ENCODE peak calls at places on chromosomes 12 and 14, in ten cellular contexts. One of them, this sample, is unnamed.
A peak's percentile ranks its signal among the peaks of the same experiment; 100 is the strongest.

GRCh38 chr12:115636546-115636945 is 640.9 kb downstream of the MED13L start:
- DNase-seq in AG10803: peak; percentile 42
- DNase-seq in activated gamma-delta T cell treated with Interleukin-2 at 50 U/mL for 16 hours: no peak
- DNase-seq in D721Med: no peak
- DNase-seq in hippocampal formation: no peak
- DNase-seq in left colon: no peak
- DNase-seq in PC-9: no peak
- DNase-seq in DMS153: no peak
- DNase-seq in T-helper 17 cell: no peak
- DNase-seq in activated CD4-positive, alpha-beta T cell treated with anti-CD3 and anti-CD28 coated beads, Interleukin-2, amount 50 U/mL, for 1 hour: no peak
- DNase-seq in this sample: no peak

GRCh38 chr12:93089805-93090569 is 160.9 kb upstream of the EEA1 start:
- DNase-seq in DMS153: no peak
- DNase-seq in activated CD4-positive, alpha-beta T cell treated with anti-CD3 and anti-CD28 coated beads, Interleukin-2, amount 50 U/mL, for 1 hour: no peak
- DNase-seq in hippocampal formation: no peak
- DNase-seq in activated gamma-delta T cell treated with Interleukin-2 at 50 U/mL for 16 hours: no peak
- DNase-seq in AG10803: peak; percentile 33
- DNase-seq in left colon: peak; percentile 44
- DNase-seq in D721Med: no peak
- DNase-seq in T-helper 17 cell: no peak
- DNase-seq in PC-9: peak; percentile 90
- DNase-seq in this sample: no peak

GRCh38 chr14:49691031-49691430 is 1.9 kb upstream of the KLHDC1 start:
- DNase-seq in hippocampal formation: no peak
- DNase-seq in T-helper 17 cell: no peak
- DNase-seq in PC-9: no peak
- DNase-seq in AG10803: no peak
- DNase-seq in left colon: no peak
- DNase-seq in DMS153: no peak
- DNase-seq in activated gamma-delta T cell treated with Interleukin-2 at 50 U/mL for 16 hours: no peak
- DNase-seq in D721Med: no peak
- DNase-seq in activated CD4-positive, alpha-beta T cell treated with anti-CD3 and anti-CD28 coated beads, Interleukin-2, amount 50 U/mL, for 1 hour: no peak
- DNase-seq in this sample: no peak

GRCh38 chr12:25377475-25378179 is 126.9 kb upstream of the KRAS start:
- DNase-seq in hippocampal formation: peak; percentile 46
- DNase-seq in AG10803: peak; percentile 59
- DNase-seq in D721Med: no peak
- DNase-seq in T-helper 17 cell: no peak
- DNase-seq in activated CD4-positive, alpha-beta T cell treated with anti-CD3 and anti-CD28 coated beads, Interleukin-2, amount 50 U/mL, for 1 hour: peak; percentile 14
- DNase-seq in left colon: no peak
- DNase-seq in PC-9: no peak
- DNase-seq in activated gamma-delta T cell treated with Interleukin-2 at 50 U/mL for 16 hours: no peak
- DNase-seq in DMS153: no peak
- DNase-seq in this sample: peak; percentile 86

GRCh38 chr14:50846171-50846880 is 15.4 kb upstream of the NIN start:
- DNase-seq in hippocampal formation: no peak
- DNase-seq in PC-9: no peak
- DNase-seq in activated gamma-delta T cell treated with Interleukin-2 at 50 U/mL for 16 hours: no peak
- DNase-seq in activated CD4-positive, alpha-beta T cell treated with anti-CD3 and anti-CD28 coated beads, Interleukin-2, amount 50 U/mL, for 1 hour: no peak
- DNase-seq in D721Med: no peak
- DNase-seq in AG10803: peak; percentile 85
- DNase-seq in DMS153: no peak
- DNase-seq in T-helper 17 cell: no peak
- DNase-seq in left colon: no peak
- DNase-seq in this sample: no peak

GRCh38 chr14:60097974-60098373 is 6.3 kb downstream of the PCNX4 start:
- DNase-seq in hippocampal formation: no peak
- DNase-seq in left colon: no peak
- DNase-seq in DMS153: no peak
- DNase-seq in D721Med: no peak
- DNase-seq in T-helper 17 cell: no peak
- DNase-seq in activated gamma-delta T cell treated with Interleukin-2 at 50 U/mL for 16 hours: no peak
- DNase-seq in AG10803: no peak
- DNase-seq in PC-9: no peak
- DNase-seq in activated CD4-positive, alpha-beta T cell treated with anti-CD3 and anti-CD28 coated beads, Interleukin-2, amount 50 U/mL, for 1 hour: no peak
- DNase-seq in this sample: no peak

GRCh38 chr12:76927170-76927784 is 48.5 kb upstream of the CSRP2 start:
- DNase-seq in T-helper 17 cell: no peak
- DNase-seq in hippocampal formation: no peak
- DNase-seq in activated gamma-delta T cell treated with Interleukin-2 at 50 U/mL for 16 hours: no peak
- DNase-seq in D721Med: no peak
- DNase-seq in activated CD4-positive, alpha-beta T cell treated with anti-CD3 and anti-CD28 coated beads, Interleukin-2, amount 50 U/mL, for 1 hour: peak; percentile 4
- DNase-seq in AG10803: peak; percentile 55
- DNase-seq in left colon: no peak
- DNase-seq in PC-9: no peak
- DNase-seq in DMS153: no peak
- DNase-seq in this sample: no peak

GRCh38 chr12:66516133-66516532 is 162.7 kb downstream of the GRIP1 start:
- DNase-seq in AG10803: peak; percentile 7
- DNase-seq in T-helper 17 cell: no peak
- DNase-seq in PC-9: no peak
- DNase-seq in D721Med: no peak
- DNase-seq in activated CD4-positive, alpha-beta T cell treated with anti-CD3 and anti-CD28 coated beads, Interleukin-2, amount 50 U/mL, for 1 hour: no peak
- DNase-seq in left colon: no peak
- DNase-seq in DMS153: no peak
- DNase-seq in hippocampal formation: no peak
- DNase-seq in activated gamma-delta T cell treated with Interleukin-2 at 50 U/mL for 16 hours: no peak
- DNase-seq in this sample: no peak

GRCh38 chr12:50509009-50509663 is 4.4 kb downstream of the DIP2B start:
- DNase-seq in DMS153: no peak
- DNase-seq in D721Med: no peak
- DNase-seq in AG10803: no peak
- DNase-seq in T-helper 17 cell: no peak
- DNase-seq in activated gamma-delta T cell treated with Interleukin-2 at 50 U/mL for 16 hours: no peak
- DNase-seq in activated CD4-positive, alpha-beta T cell treated with anti-CD3 and anti-CD28 coated beads, Interleukin-2, amount 50 U/mL, for 1 hour: no peak
- DNase-seq in hippocampal formation: no peak
- DNase-seq in PC-9: no peak
- DNase-seq in left colon: no peak
- DNase-seq in this sample: no peak

GRCh38 chr12:1179128-1179527 is 188.1 kb downstream of the ERC1 start:
- DNase-seq in PC-9: no peak
- DNase-seq in AG10803: no peak
- DNase-seq in T-helper 17 cell: no peak
- DNase-seq in activated gamma-delta T cell treated with Interleukin-2 at 50 U/mL for 16 hours: no peak
- DNase-seq in left colon: no peak
- DNase-seq in hippocampal formation: no peak
- DNase-seq in DMS153: no peak
- DNase-seq in D721Med: no peak
- DNase-seq in activated CD4-positive, alpha-beta T cell treated with anti-CD3 and anti-CD28 coated beads, Interleukin-2, amount 50 U/mL, for 1 hour: no peak
- DNase-seq in this sample: no peak

GRCh38 chr12:128606538-128606937 is 217.2 kb downstream of the SLC15A4 start:
- DNase-seq in PC-9: no peak
- DNase-seq in hippocampal formation: no peak
- DNase-seq in T-helper 17 cell: no peak
- DNase-seq in left colon: peak; percentile 52
- DNase-seq in D721Med: no peak
- DNase-seq in DMS153: no peak
- DNase-seq in activated CD4-positive, alpha-beta T cell treated with anti-CD3 and anti-CD28 coated beads, Interleukin-2, amount 50 U/mL, for 1 hour: no peak
- DNase-seq in AG10803: no peak
- DNase-seq in activated gamma-delta T cell treated with Interleukin-2 at 50 U/mL for 16 hours: no peak
- DNase-seq in this sample: no peak

GRCh38 chr14:36751116-36751515 is 89.5 kb downstream of the PAX9 start:
- DNase-seq in left colon: no peak
- DNase-seq in PC-9: peak; percentile 85
- DNase-seq in DMS153: no peak
- DNase-seq in activated CD4-positive, alpha-beta T cell treated with anti-CD3 and anti-CD28 coated beads, Interleukin-2, amount 50 U/mL, for 1 hour: no peak
- DNase-seq in AG10803: no peak
- DNase-seq in T-helper 17 cell: no peak
- DNase-seq in D721Med: no peak
- DNase-seq in hippocampal formation: no peak
- DNase-seq in activated gamma-delta T cell treated with Interleukin-2 at 50 U/mL for 16 hours: no peak
- DNase-seq in this sample: no peak

GRCh38 chr12:110281549-110282342 is 699 bp downstream of the ATP2A2 start:
- DNase-seq in activated gamma-delta T cell treated with Interleukin-2 at 50 U/mL for 16 hours: peak; percentile 31
- DNase-seq in T-helper 17 cell: peak; percentile 14
- DNase-seq in activated CD4-positive, alpha-beta T cell treated with anti-CD3 and anti-CD28 coated beads, Interleukin-2, amount 50 U/mL, for 1 hour: peak; percentile 30
- DNase-seq in left colon: peak; percentile 41
- DNase-seq in PC-9: peak; percentile 53
- DNase-seq in hippocampal formation: no peak
- DNase-seq in AG10803: peak; percentile 74
- DNase-seq in DMS153: no peak
- DNase-seq in D721Med: no peak
- DNase-seq in this sample: peak; percentile 52

GRCh38 chr14:94677747-94678146 is 65.6 kb downstream of the SERPINA3 start:
- DNase-seq in DMS153: no peak
- DNase-seq in activated CD4-positive, alpha-beta T cell treated with anti-CD3 and anti-CD28 coated beads, Interleukin-2, amount 50 U/mL, for 1 hour: no peak
- DNase-seq in left colon: no peak
- DNase-seq in T-helper 17 cell: no peak
- DNase-seq in D721Med: no peak
- DNase-seq in AG10803: no peak
- DNase-seq in PC-9: no peak
- DNase-seq in hippocampal formation: no peak
- DNase-seq in activated gamma-delta T cell treated with Interleukin-2 at 50 U/mL for 16 hours: no peak
- DNase-seq in this sample: no peak

GRCh38 chr14:76894308-76894707 is 68.1 kb downstream of the LRRC74A start:
- DNase-seq in T-helper 17 cell: no peak
- DNase-seq in activated gamma-delta T cell treated with Interleukin-2 at 50 U/mL for 16 hours: no peak
- DNase-seq in D721Med: no peak
- DNase-seq in left colon: no peak
- DNase-seq in hippocampal formation: no peak
- DNase-seq in PC-9: no peak
- DNase-seq in AG10803: no peak
- DNase-seq in activated CD4-positive, alpha-beta T cell treated with anti-CD3 and anti-CD28 coated beads, Interleukin-2, amount 50 U/mL, for 1 hour: no peak
- DNase-seq in DMS153: no peak
- DNase-seq in this sample: no peak

GRCh38 chr14:71536927-71537772 is 395.1 kb upstream of the RGS6 start:
- DNase-seq in activated CD4-positive, alpha-beta T cell treated with anti-CD3 and anti-CD28 coated beads, Interleukin-2, amount 50 U/mL, for 1 hour: no peak
- DNase-seq in DMS153: no peak
- DNase-seq in T-helper 17 cell: no peak
- DNase-seq in hippocampal formation: no peak
- DNase-seq in PC-9: no peak
- DNase-seq in AG10803: no peak
- DNase-seq in activated gamma-delta T cell treated with Interleukin-2 at 50 U/mL for 16 hours: no peak
- DNase-seq in D721Med: no peak
- DNase-seq in left colon: no peak
- DNase-seq in this sample: no peak

GRCh38 chr14:23077962-23078361 is 17.0 kb downstream of the ACIN1 start:
- DNase-seq in D721Med: no peak
- DNase-seq in T-helper 17 cell: no peak
- DNase-seq in AG10803: no peak
- DNase-seq in hippocampal formation: no peak
- DNase-seq in activated gamma-delta T cell treated with Interleukin-2 at 50 U/mL for 16 hours: no peak
- DNase-seq in DMS153: no peak
- DNase-seq in PC-9: no peak
- DNase-seq in activated CD4-positive, alpha-beta T cell treated with anti-CD3 and anti-CD28 coated beads, Interleukin-2, amount 50 U/mL, for 1 hour: no peak
- DNase-seq in left colon: no peak
- DNase-seq in this sample: no peak

GRCh38 chr12:67634167-67634793 is 14.3 kb upstream of the DYRK2 start:
- DNase-seq in AG10803: no peak
- DNase-seq in hippocampal formation: no peak
- DNase-seq in activated gamma-delta T cell treated with Interleukin-2 at 50 U/mL for 16 hours: no peak
- DNase-seq in activated CD4-positive, alpha-beta T cell treated with anti-CD3 and anti-CD28 coated beads, Interleukin-2, amount 50 U/mL, for 1 hour: no peak
- DNase-seq in PC-9: no peak
- DNase-seq in left colon: no peak
- DNase-seq in DMS153: no peak
- DNase-seq in D721Med: no peak
- DNase-seq in T-helper 17 cell: no peak
- DNase-seq in this sample: no peak

GRCh38 chr14:38339704-38340103 is 83.8 kb upstream of the CLEC14A start:
- DNase-seq in activated gamma-delta T cell treated with Interleukin-2 at 50 U/mL for 16 hours: no peak
- DNase-seq in AG10803: peak; percentile 90
- DNase-seq in left colon: no peak
- DNase-seq in DMS153: no peak
- DNase-seq in T-helper 17 cell: no peak
- DNase-seq in hippocampal formation: no peak
- DNase-seq in activated CD4-positive, alpha-beta T cell treated with anti-CD3 and anti-CD28 coated beads, Interleukin-2, amount 50 U/mL, for 1 hour: no peak
- DNase-seq in PC-9: no peak
- DNase-seq in D721Med: no peak
- DNase-seq in this sample: no peak

GRCh38 chr12:57461904-57462306 is 2.3 kb downstream of the GLI1 start:
- DNase-seq in T-helper 17 cell: no peak
- DNase-seq in D721Med: no peak
- DNase-seq in activated CD4-positive, alpha-beta T cell treated with anti-CD3 and anti-CD28 coated beads, Interleukin-2, amount 50 U/mL, for 1 hour: no peak
- DNase-seq in hippocampal formation: no peak
- DNase-seq in AG10803: peak; percentile 30
- DNase-seq in activated gamma-delta T cell treated with Interleukin-2 at 50 U/mL for 16 hours: no peak
- DNase-seq in DMS153: no peak
- DNase-seq in left colon: no peak
- DNase-seq in PC-9: no peak
- DNase-seq in this sample: no peak

GRCh38 chr12:94099191-94099983 is 49.0 kb upstream of the PLXNC1 start:
- DNase-seq in PC-9: no peak
- DNase-seq in D721Med: no peak
- DNase-seq in AG10803: peak; percentile 25
- DNase-seq in activated gamma-delta T cell treated with Interleukin-2 at 50 U/mL for 16 hours: no peak
- DNase-seq in DMS153: peak; percentile 22
- DNase-seq in hippocampal formation: no peak
- DNase-seq in activated CD4-positive, alpha-beta T cell treated with anti-CD3 and anti-CD28 coated beads, Interleukin-2, amount 50 U/mL, for 1 hour: no peak
- DNase-seq in T-helper 17 cell: no peak
- DNase-seq in left colon: no peak
- DNase-seq in this sample: no peak

GRCh38 chr12:33531261-33531660 is 91.6 kb upstream of the SYT10 start:
- DNase-seq in left colon: no peak
- DNase-seq in D721Med: no peak
- DNase-seq in AG10803: no peak
- DNase-seq in hippocampal formation: no peak
- DNase-seq in activated CD4-positive, alpha-beta T cell treated with anti-CD3 and anti-CD28 coated beads, Interleukin-2, amount 50 U/mL, for 1 hour: no peak
- DNase-seq in PC-9: no peak
- DNase-seq in DMS153: no peak
- DNase-seq in activated gamma-delta T cell treated with Interleukin-2 at 50 U/mL for 16 hours: no peak
- DNase-seq in T-helper 17 cell: no peak
- DNase-seq in this sample: no peak

GRCh38 chr12:2345902-2346301 is 293.1 kb downstream of the CACNA1C start:
- DNase-seq in activated CD4-positive, alpha-beta T cell treated with anti-CD3 and anti-CD28 coated beads, Interleukin-2, amount 50 U/mL, for 1 hour: no peak
- DNase-seq in left colon: no peak
- DNase-seq in D721Med: no peak
- DNase-seq in DMS153: no peak
- DNase-seq in PC-9: no peak
- DNase-seq in T-helper 17 cell: no peak
- DNase-seq in hippocampal formation: no peak
- DNase-seq in AG10803: no peak
- DNase-seq in activated gamma-delta T cell treated with Interleukin-2 at 50 U/mL for 16 hours: no peak
- DNase-seq in this sample: no peak

GRCh38 chr12:105113094-105113493 is 5.6 kb downstream of the WASHC4 start:
- DNase-seq in activated CD4-positive, alpha-beta T cell treated with anti-CD3 and anti-CD28 coated beads, Interleukin-2, amount 50 U/mL, for 1 hour: no peak
- DNase-seq in DMS153: no peak
- DNase-seq in T-helper 17 cell: no peak
- DNase-seq in left colon: no peak
- DNase-seq in hippocampal formation: no peak
- DNase-seq in D721Med: no peak
- DNase-seq in PC-9: no peak
- DNase-seq in AG10803: peak; percentile 18
- DNase-seq in activated gamma-delta T cell treated with Interleukin-2 at 50 U/mL for 16 hours: no peak
- DNase-seq in this sample: no peak